ENCODE peak calls at places on chromosomes 2 and 18, in nine cellular contexts. P is RWPE1, G is lower lobe of right lung, M is fibroblast of mammary gland, K is colonic mucosa, E is neural progenitor cell, W is left ventricle myocardium inferior, B is nephron progenitor cell, V is astrocyte. I is an unnamed sample.

GRCh38 chr18:40489301-40489700 is 1465.7 kb upstream of the PIK3C3 start:
- DNase-seq in K (no peak), V (no peak), W (no peak), G (no peak), B (no peak), P (no peak), E (no peak), M (no peak), I (no peak)

GRCh38 chr2:20205915-20206524 is 18.9 kb downstream of the SDC1 start:
- DNase-seq in K (no peak), P (no peak), W (no peak), V (no peak), G (peak), E (no peak), B (no peak), M (no peak), I (no peak)

GRCh38 chr18:47912343-47912742 is 18.1 kb downstream of the SMAD2 start:
- DNase-seq in V (no peak), P (no peak), K (no peak), B (no peak), E (no peak), W (no peak), M (peak), G (no peak), I (peak)

GRCh38 chr2:113284481-113284880 is 5.8 kb upstream of the PAX8 start:
- DNase-seq in W (no peak), B (no peak), V (peak), M (peak), E (no peak), P (no peak), K (no peak), G (no peak), I (no peak)

GRCh38 chr2:238255636-238256035 is 15.8 kb upstream of the HES6 start:
- DNase-seq in B (no peak), V (no peak), K (no peak), M (no peak), P (no peak), E (no peak), W (no peak), G (peak), I (no peak)

GRCh38 chr18:53745228-53745967 is 479.1 kb downstream of the MBD2 start:
- DNase-seq in G (no peak), V (no peak), M (peak), P (no peak), K (peak), W (no peak), E (no peak), B (no peak), I (no peak)

GRCh38 chr2:68767996-68768395 is 33.4 kb downstream of the ARHGAP25 start:
- DNase-seq in B (no peak), W (no peak), E (no peak), P (no peak), M (no peak), G (no peak), V (no peak), K (no peak), I (no peak)

GRCh38 chr2:46482490-46482889 is 3.1 kb downstream of the TMEM247 start:
- DNase-seq in K (no peak), E (no peak), W (no peak), B (no peak), G (no peak), M (no peak), P (no peak), V (no peak), I (no peak)

GRCh38 chr2:100554788-100555407 is 7.9 kb upstream of the PDCL3 start:
- DNase-seq in V (no peak), B (no peak), G (peak), K (no peak), M (no peak), W (no peak), P (no peak), E (no peak), I (peak)

GRCh38 chr2:182015334-182016109 is 29.9 kb downstream of the PPP1R1C start:
- DNase-seq in M (no peak), B (no peak), E (no peak), W (no peak), G (no peak), K (no peak), V (peak), P (no peak), I (no peak)

GRCh38 chr2:46032996-46033395 is 264.2 kb upstream of the EPAS1 start:
- DNase-seq in G (no peak), V (no peak), P (peak), M (peak), K (no peak), B (no peak), E (no peak), W (no peak), I (peak)

GRCh38 chr2:16281451-16282330 is 341.3 kb downstream of the MYCN start:
- DNase-seq in P (peak), E (peak), W (no peak), M (no peak), V (no peak), B (peak), K (no peak), G (no peak), I (peak)

GRCh38 chr2:49037197-49037596 is 117.1 kb downstream of the FSHR start:
- DNase-seq in G (no peak), M (no peak), V (no peak), E (no peak), K (no peak), P (no peak), B (no peak), W (no peak), I (no peak)

GRCh38 chr2:170106441-170106840 is 71.5 kb upstream of the MYO3B start:
- DNase-seq in V (no peak), P (no peak), E (peak), B (no peak), W (no peak), K (no peak), G (no peak), M (no peak), I (no peak)

GRCh38 chr18:10406172-10406663 is 48.2 kb upstream of the APCDD1 start:
- DNase-seq in K (no peak), W (no peak), B (peak), V (no peak), M (no peak), P (no peak), G (no peak), E (peak), I (no peak)

GRCh38 chr2:26848336-26849055 is 564 bp downstream of the DPYSL5 start:
- DNase-seq in V (no peak), K (no peak), W (no peak), P (peak), E (peak), B (peak), M (no peak), G (no peak), I (peak)

GRCh38 chr2:69779258-69779989 is 37.5 kb downstream of the ANXA4 start:
- DNase-seq in B (no peak), E (no peak), W (no peak), V (peak), M (peak), K (peak), P (peak), G (no peak), I (no peak)

GRCh38 chr2:64128943-64129391 is 15.3 kb downstream of the PELI1 start:
- DNase-seq in W (no peak), K (no peak), V (no peak), M (no peak), E (no peak), P (no peak), B (no peak), G (no peak), I (no peak)

GRCh38 chr2:207313947-207314346 is 148.2 kb upstream of the KLF7 start:
- DNase-seq in B (no peak), V (no peak), K (no peak), E (no peak), G (no peak), M (no peak), P (no peak), W (no peak), I (no peak)

GRCh38 chr18:58615150-58616132 is 13.4 kb downstream of the ALPK2 start:
- DNase-seq in M (peak), B (no peak), V (no peak), G (no peak), W (no peak), E (no peak), K (peak), P (no peak), I (peak)

GRCh38 chr2:219247678-219248642 is 2.7 kb downstream of the STK16 start:
- DNase-seq in K (no peak), B (no peak), P (no peak), V (no peak), M (no peak), W (no peak), G (no peak), E (no peak), I (peak)

GRCh38 chr2:42905341-42906114 is 113.1 kb upstream of the HAAO start:
- DNase-seq in K (no peak), V (no peak), M (peak), E (no peak), W (no peak), P (no peak), G (no peak), B (no peak), I (no peak)

GRCh38 chr2:40630035-40630434 is 178.1 kb upstream of the SLC8A1 start:
- DNase-seq in W (no peak), G (no peak), E (no peak), V (no peak), K (no peak), B (no peak), P (no peak), M (no peak), I (no peak)

GRCh38 chr2:181894381-181894780 is 2.9 kb downstream of the ITPRID2 start:
- DNase-seq in V (no peak), M (no peak), G (no peak), P (no peak), E (no peak), B (no peak), W (no peak), K (no peak), I (no peak)

GRCh38 chr18:24544141-24544498 is 83.7 kb downstream of the HRH4 start:
- DNase-seq in G (no peak), V (no peak), W (no peak), M (peak), P (peak), B (peak), K (no peak), E (peak), I (no peak)

GRCh38 chr2:231111987-231112386 is 12.9 kb downstream of the HTR2B start:
- DNase-seq in P (no peak), V (peak), G (no peak), K (no peak), B (no peak), W (no peak), M (peak), E (no peak), I (no peak)

GRCh38 chr2:171923206-171923605 is 945 bp downstream of the HAT1 start:
- DNase-seq in G (no peak), W (no peak), B (no peak), V (peak), P (no peak), E (no peak), K (peak), M (peak), I (no peak)

GRCh38 chr2:18825856-18826255 is 236.5 kb upstream of the NT5C1B start:
- DNase-seq in B (no peak), P (no peak), K (no peak), G (no peak), W (no peak), V (no peak), M (no peak), E (no peak), I (no peak)

GRCh38 chr2:172285010-172285621 is 142.3 kb upstream of the ITGA6 start:
- DNase-seq in P (peak), B (peak), V (peak), E (peak), W (peak), M (peak), G (no peak), K (no peak), I (no peak)

GRCh38 chr2:226934546-226935243 is 98.8 kb downstream of the RHBDD1 start:
- DNase-seq in G (no peak), V (peak), B (no peak), P (no peak), E (no peak), K (no peak), W (no peak), M (peak), I (no peak)

GRCh38 chr2:59561281-59561680 is 992.2 kb downstream of the BCL11A start:
- DNase-seq in V (no peak), W (no peak), E (no peak), G (no peak), B (no peak), M (no peak), K (no peak), P (no peak), I (no peak)

GRCh38 chr2:229701716-229702115 is 12.6 kb downstream of the DNER start:
- DNase-seq in V (no peak), E (no peak), G (no peak), B (no peak), M (no peak), W (no peak), P (no peak), K (no peak), I (no peak)

GRCh38 chr2:223396993-223397392 is 205.2 kb downstream of the SCG2 start:
- DNase-seq in P (no peak), B (no peak), V (no peak), W (no peak), E (no peak), G (no peak), M (peak), K (no peak), I (no peak)

GRCh38 chr18:23207191-23207955 is 72.1 kb downstream of the CABLES1 start:
- DNase-seq in V (peak), K (no peak), M (peak), W (no peak), B (no peak), P (no peak), E (peak), G (no peak), I (peak)

GRCh38 chr18:36601316-36601715 is 227.5 kb downstream of the TPGS2 start:
- DNase-seq in E (no peak), K (no peak), M (no peak), P (no peak), W (no peak), G (no peak), B (no peak), V (no peak), I (no peak)

GRCh38 chr2:239824866-239825704 is 200.1 kb downstream of the NDUFA10 start:
- DNase-seq in V (no peak), P (no peak), W (peak), M (no peak), G (no peak), B (no peak), E (no peak), K (peak), I (no peak)

GRCh38 chr2:239826376-239826775 is 198.8 kb downstream of the NDUFA10 start:
- DNase-seq in V (no peak), P (no peak), E (no peak), G (no peak), M (no peak), K (no peak), B (no peak), W (no peak), I (no peak)

GRCh38 chr2:239822146-239822945 is 202.8 kb downstream of the NDUFA10 start:
- DNase-seq in G (no peak), M (no peak), V (no peak), K (peak), W (no peak), E (no peak), B (no peak), P (no peak), I (peak)

GRCh38 chr2:239825705-239825979 is 199.5 kb downstream of the NDUFA10 start:
- DNase-seq in P (no peak), E (no peak), W (peak), B (no peak), K (no peak), V (no peak), G (no peak), M (no peak), I (no peak)

GRCh38 chr2:239824051-239824694 is 201.0 kb downstream of the NDUFA10 start:
- DNase-seq in G (no peak), K (peak), V (no peak), P (peak), E (peak), B (peak), M (peak), W (no peak), I (no peak)
- TF ChIP-seq CTCF in G (no peak), K (no peak), V (no peak), P (peak), E (peak), B (peak), M (no peak), W (no peak), I (peak)

DNA sequence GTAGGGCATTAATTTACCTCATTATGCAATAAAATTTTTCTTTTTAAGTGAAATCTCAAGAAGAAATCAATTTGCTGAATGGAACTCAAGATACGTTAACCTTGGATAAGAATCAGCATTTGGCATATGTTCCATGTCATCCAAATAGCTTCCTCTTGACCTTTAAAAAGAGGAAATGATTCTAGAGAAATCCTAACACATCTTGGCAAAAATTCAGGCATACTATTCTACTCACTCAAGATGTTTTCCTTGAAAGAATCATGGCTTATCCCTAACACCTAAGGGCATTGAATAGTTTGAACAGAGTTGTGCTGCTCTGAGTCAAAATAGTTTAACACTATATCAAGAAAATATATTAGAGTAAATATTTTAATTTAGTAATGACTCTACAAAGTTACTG is 678.0 kb downstream of the EPHA4 start:
- DNase-seq in V (peak), B (no peak), M (peak), P (no peak), K (no peak), G (no peak), E (no peak), W (no peak), I (no peak)
- TF ChIP-seq CTCF in V (no peak), B (no peak), M (no peak), P (no peak), K (no peak), G (no peak), E (no peak), W (no peak), I (no peak)

DNA sequence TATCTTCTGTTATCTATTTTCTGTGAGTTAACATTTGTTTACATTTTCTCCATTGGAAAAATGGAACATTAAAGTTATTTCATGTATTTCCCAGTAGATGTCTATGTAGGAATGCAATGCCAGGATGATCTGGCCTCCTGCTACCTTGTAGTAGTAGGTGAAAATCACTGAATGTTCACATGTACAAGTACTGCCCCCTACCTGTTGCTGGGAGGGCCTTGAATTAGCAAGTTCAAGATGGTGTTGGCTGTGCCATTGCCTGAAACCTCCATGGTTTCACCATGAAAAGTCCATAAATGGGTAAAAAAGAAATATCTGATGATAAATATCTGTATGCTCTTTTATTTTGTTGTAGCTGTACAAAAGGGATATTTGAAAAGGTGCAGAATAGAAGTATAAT is 30.7 kb downstream of the XRCC5 start:
- DNase-seq in B (peak), M (no peak), K (peak), G (no peak), W (no peak), P (no peak), E (peak), V (no peak), I (peak)
- TF ChIP-seq CTCF in B (no peak), M (peak), K (no peak), G (peak), W (no peak), P (no peak), E (peak), V (peak), I (peak)

GRCh38 chr2:203721770-203722169 is 15.3 kb downstream of the CD28 start:
- DNase-seq in P (no peak), K (no peak), V (no peak), B (no peak), E (no peak), M (no peak), W (no peak), G (no peak), I (no peak)
- TF ChIP-seq CTCF in P (no peak), K (no peak), V (no peak), B (no peak), E (no peak), M (no peak), W (no peak), G (no peak), I (no peak)

GRCh38 chr2:44623622-44624351 is 262.0 kb downstream of the CAMKMT start:
- DNase-seq in E (no peak), G (no peak), V (no peak), B (no peak), W (no peak), K (no peak), M (no peak), P (no peak), I (no peak)
- TF ChIP-seq CTCF in E (peak), G (no peak), V (no peak), B (peak), W (no peak), K (no peak), M (peak), P (no peak), I (no peak)

I was measured in activated CD8-positive, alpha-beta T cell treated with anti-CD3 and anti-CD28 coated beads for 36 hours.